ENCODE peak calls at places on chromosomes 16 and 17, in eight cellular contexts. T, F, B, Q, W, R, D and K are unnamed samples.

GRCh38 chr16:1175566-1176279 is 22.8 kb downstream of the CACNA1H start:
- DNase-seq in T (no peak), F (no peak), B (no peak), Q (no peak), W (no peak), R (no peak), D (no peak), K (no peak)

GRCh38 chr17:70168044-70168978 is 1.0 kb upstream of the KCNJ2 start:
- DNase-seq in T (peak; percentile 69), F (no peak), B (peak; percentile 64), Q (no peak), W (peak; percentile 48), R (no peak), D (no peak), K (peak; percentile 84)

GRCh38 chr17:82947051-82947991 is 107.5 kb upstream of the ZNF750 start:
- DNase-seq in T (no peak), F (no peak), B (no peak), Q (no peak), W (no peak), R (no peak), D (no peak), K (no peak)

GRCh38 chr17:43665387-43666101 is 3.8 kb upstream of the MEOX1 start:
- DNase-seq in T (no peak), F (no peak), B (no peak), Q (no peak), W (no peak), R (no peak), D (no peak), K (no peak)

GRCh38 chr17:41009301-41009760 is 403 bp upstream of the KRTAP3-1 start:
- DNase-seq in T (no peak), F (no peak), B (no peak), Q (peak; percentile 62), W (no peak), R (no peak), D (no peak), K (no peak)

GRCh38 chr17:68843522-68843921 is 111.7 kb downstream of the ABCA8 start:
- DNase-seq in T (no peak), F (no peak), B (no peak), Q (no peak), W (no peak), R (no peak), D (no peak), K (no peak)

GRCh38 chr16:87829123-87829980 is 40.0 kb downstream of the SLC7A5 start:
- DNase-seq in T (no peak), F (no peak), B (no peak), Q (no peak), W (no peak), R (no peak), D (no peak), K (no peak)

GRCh38 chr17:68600881-68601564 is at the start of gene FAM20A:
- DNase-seq in T (peak; percentile 46), F (no peak), B (peak; percentile 19), Q (no peak), W (peak; percentile 26), R (no peak), D (no peak), K (peak; percentile 68)

GRCh38 chr17:27596571-27597187 is 34.3 kb upstream of the LGALS9 start:
- DNase-seq in T (no peak), F (no peak), B (no peak), Q (no peak), W (no peak), R (no peak), D (no peak), K (no peak)

GRCh38 chr17:52762147-52762793 is 603.8 kb upstream of the CA10 start:
- DNase-seq in T (no peak), F (no peak), B (no peak), Q (no peak), W (no peak), R (no peak), D (no peak), K (peak; percentile 32)

GRCh38 chr16:57384248-57385070 is 12.2 kb downstream of the CX3CL1 start:
- DNase-seq in T (no peak), F (no peak), B (no peak), Q (no peak), W (no peak), R (no peak), D (no peak), K (no peak)

GRCh38 chr17:81558941-81559806 is 7.0 kb upstream of the FAAP100 start:
- DNase-seq in T (no peak), F (no peak), B (no peak), Q (no peak), W (no peak), R (no peak), D (no peak), K (peak; percentile 73)